ENCODE peak calls at places on chromosome 21, in ten cellular contexts. One of them, this sample, is unnamed.

GRCh38 chr21:37358392-37358791 is 8.2 kb upstream of the DYRK1A start:
- DNase-seq in A549: no peak
- DNase-seq in activated CD8-positive, alpha-beta T cell treated with anti-CD3 and anti-CD28 coated beads for 36 hours: no peak
- DNase-seq in prostate gland: no peak
- DNase-seq in lower lobe of right lung: no peak
- DNase-seq in body of pancreas: no peak
- DNase-seq in H1: no peak
- DNase-seq in CD14-positive monocyte: no peak
- DNase-seq in cardiac fibroblast: peak
- DNase-seq in omental fat pad: no peak
- DNase-seq in this sample: no peak

GRCh38 chr21:44780140-44780508 is 21.5 kb downstream of the UBE2G2 start:
- DNase-seq in CD14-positive monocyte: no peak
- DNase-seq in prostate gland: no peak
- DNase-seq in omental fat pad: no peak
- DNase-seq in cardiac fibroblast: no peak
- DNase-seq in A549: no peak
- DNase-seq in lower lobe of right lung: no peak
- DNase-seq in H1: no peak
- DNase-seq in body of pancreas: no peak
- DNase-seq in activated CD8-positive, alpha-beta T cell treated with anti-CD3 and anti-CD28 coated beads for 36 hours: no peak
- DNase-seq in this sample: no peak

GRCh38 chr21:14589855-14590563 is 43.9 kb upstream of the SAMSN1 start:
- DNase-seq in CD14-positive monocyte: no peak
- DNase-seq in cardiac fibroblast: no peak
- DNase-seq in A549: no peak
- DNase-seq in lower lobe of right lung: no peak
- DNase-seq in H1: no peak
- DNase-seq in body of pancreas: no peak
- DNase-seq in prostate gland: no peak
- DNase-seq in omental fat pad: no peak
- DNase-seq in activated CD8-positive, alpha-beta T cell treated with anti-CD3 and anti-CD28 coated beads for 36 hours: no peak
- DNase-seq in this sample: no peak

GRCh38 chr21:25369524-25370300 is 237.6 kb downstream of the MRPL39 start:
- DNase-seq in body of pancreas: peak
- DNase-seq in lower lobe of right lung: no peak
- DNase-seq in activated CD8-positive, alpha-beta T cell treated with anti-CD3 and anti-CD28 coated beads for 36 hours: no peak
- DNase-seq in omental fat pad: no peak
- DNase-seq in A549: no peak
- DNase-seq in CD14-positive monocyte: no peak
- DNase-seq in H1: no peak
- DNase-seq in prostate gland: no peak
- DNase-seq in cardiac fibroblast: peak
- DNase-seq in this sample: no peak

GRCh38 chr21:15669247-15669646 is 60.5 kb upstream of the USP25 start:
- DNase-seq in H1: no peak
- DNase-seq in cardiac fibroblast: peak
- DNase-seq in A549: no peak
- DNase-seq in omental fat pad: no peak
- DNase-seq in CD14-positive monocyte: no peak
- DNase-seq in activated CD8-positive, alpha-beta T cell treated with anti-CD3 and anti-CD28 coated beads for 36 hours: no peak
- DNase-seq in prostate gland: no peak
- DNase-seq in body of pancreas: no peak
- DNase-seq in lower lobe of right lung: no peak
- DNase-seq in this sample: no peak

GRCh38 chr21:29704719-29705118 is 235.1 kb downstream of the GRIK1 start:
- DNase-seq in cardiac fibroblast: peak
- DNase-seq in CD14-positive monocyte: no peak
- DNase-seq in lower lobe of right lung: no peak
- DNase-seq in activated CD8-positive, alpha-beta T cell treated with anti-CD3 and anti-CD28 coated beads for 36 hours: no peak
- DNase-seq in omental fat pad: no peak
- DNase-seq in body of pancreas: no peak
- DNase-seq in prostate gland: no peak
- DNase-seq in H1: no peak
- DNase-seq in A549: no peak
- DNase-seq in this sample: no peak

GRCh38 chr21:45468971-45469272 is 64.0 kb downstream of the COL18A1 start:
- DNase-seq in omental fat pad: no peak
- DNase-seq in body of pancreas: no peak
- DNase-seq in prostate gland: no peak
- DNase-seq in H1: no peak
- DNase-seq in A549: no peak
- DNase-seq in activated CD8-positive, alpha-beta T cell treated with anti-CD3 and anti-CD28 coated beads for 36 hours: no peak
- DNase-seq in CD14-positive monocyte: peak
- DNase-seq in cardiac fibroblast: no peak
- DNase-seq in lower lobe of right lung: peak
- DNase-seq in this sample: no peak

GRCh38 chr21:14685568-14685967 is 139.5 kb upstream of the SAMSN1 start:
- DNase-seq in lower lobe of right lung: no peak
- DNase-seq in body of pancreas: peak
- DNase-seq in cardiac fibroblast: no peak
- DNase-seq in omental fat pad: no peak
- DNase-seq in A549: no peak
- DNase-seq in activated CD8-positive, alpha-beta T cell treated with anti-CD3 and anti-CD28 coated beads for 36 hours: no peak
- DNase-seq in prostate gland: no peak
- DNase-seq in CD14-positive monocyte: no peak
- DNase-seq in H1: no peak
- DNase-seq in this sample: no peak

DNA sequence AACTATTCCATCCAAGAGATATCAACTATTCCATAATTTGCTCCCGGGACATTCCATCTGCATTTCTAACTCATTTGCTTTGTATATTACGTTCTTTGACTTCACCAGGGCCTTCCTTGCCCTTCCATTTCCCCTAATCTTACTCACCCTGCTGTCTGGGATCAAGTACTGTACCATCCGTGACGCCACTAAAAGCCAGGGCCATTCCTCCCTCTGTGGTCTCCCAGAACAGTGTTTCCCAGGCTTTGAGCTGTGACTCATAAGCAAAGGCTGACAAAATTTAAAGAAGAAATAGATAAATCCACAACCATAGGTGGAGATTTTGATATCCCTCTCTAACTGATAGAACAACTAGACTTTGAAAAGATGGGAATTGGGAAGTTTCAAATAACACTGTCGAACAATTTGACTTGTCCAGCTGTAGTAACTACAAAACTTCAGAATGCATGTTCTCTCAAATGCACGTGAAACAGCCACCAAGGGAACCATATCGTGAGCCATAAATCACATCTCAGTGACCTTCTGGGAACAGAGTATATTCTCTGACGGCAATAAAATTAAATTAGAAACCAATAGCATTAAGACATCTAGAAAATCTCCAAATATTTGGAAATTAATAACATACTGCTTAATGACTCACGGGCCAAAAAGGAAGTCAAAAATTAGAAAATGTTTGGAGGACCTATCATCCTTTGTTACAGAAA is 501.0 kb downstream of the SETD4 start:
- DNase-seq in A549: no peak
- DNase-seq in activated CD8-positive, alpha-beta T cell treated with anti-CD3 and anti-CD28 coated beads for 36 hours: no peak
- DNase-seq in omental fat pad: no peak
- DNase-seq in lower lobe of right lung: no peak
- DNase-seq in CD14-positive monocyte: no peak
- DNase-seq in cardiac fibroblast: peak
- DNase-seq in prostate gland: no peak
- DNase-seq in body of pancreas: peak
- DNase-seq in H1: no peak
- DNase-seq in this sample: no peak
- TF ChIP-seq CTCF in A549: no peak
- TF ChIP-seq CTCF in activated CD8-positive, alpha-beta T cell treated with anti-CD3 and anti-CD28 coated beads for 36 hours: no peak
- TF ChIP-seq CTCF in omental fat pad: no peak
- TF ChIP-seq CTCF in lower lobe of right lung: no peak
- TF ChIP-seq CTCF in CD14-positive monocyte: no peak
- TF ChIP-seq CTCF in cardiac fibroblast: peak
- TF ChIP-seq CTCF in prostate gland: no peak
- TF ChIP-seq CTCF in body of pancreas: no peak
- TF ChIP-seq CTCF in H1: no peak
- TF ChIP-seq CTCF in this sample: no peak

DNA sequence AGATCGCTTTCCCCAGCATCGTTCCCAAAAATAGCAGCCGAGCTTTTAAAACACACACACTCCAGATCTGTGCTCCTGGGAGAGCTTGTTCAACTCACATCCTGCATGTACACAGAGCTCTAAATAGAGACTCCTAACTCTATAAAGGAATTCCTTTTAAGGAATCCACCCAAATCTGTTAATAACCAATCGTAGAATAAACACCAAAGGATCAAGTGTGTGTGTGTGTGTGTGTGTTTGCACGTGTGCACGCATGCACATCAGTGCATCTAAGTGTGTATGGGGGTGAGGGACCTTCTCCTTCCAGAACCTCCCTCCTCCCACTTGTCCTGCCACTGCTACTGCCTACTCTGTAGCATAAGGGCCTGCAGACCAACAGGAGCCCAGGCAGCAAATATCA is 58.4 kb downstream of the PSMG1 start:
- DNase-seq in omental fat pad: no peak
- DNase-seq in body of pancreas: no peak
- DNase-seq in H1: no peak
- DNase-seq in lower lobe of right lung: no peak
- DNase-seq in A549: no peak
- DNase-seq in activated CD8-positive, alpha-beta T cell treated with anti-CD3 and anti-CD28 coated beads for 36 hours: no peak
- DNase-seq in prostate gland: no peak
- DNase-seq in cardiac fibroblast: no peak
- DNase-seq in CD14-positive monocyte: no peak
- DNase-seq in this sample: no peak
- TF ChIP-seq CTCF in omental fat pad: no peak
- TF ChIP-seq CTCF in body of pancreas: no peak
- TF ChIP-seq CTCF in H1: no peak
- TF ChIP-seq CTCF in lower lobe of right lung: no peak
- TF ChIP-seq CTCF in A549: no peak
- TF ChIP-seq CTCF in activated CD8-positive, alpha-beta T cell treated with anti-CD3 and anti-CD28 coated beads for 36 hours: no peak
- TF ChIP-seq CTCF in prostate gland: no peak
- TF ChIP-seq CTCF in cardiac fibroblast: no peak
- TF ChIP-seq CTCF in CD14-positive monocyte: no peak
- TF ChIP-seq CTCF in this sample: no peak

DNA sequence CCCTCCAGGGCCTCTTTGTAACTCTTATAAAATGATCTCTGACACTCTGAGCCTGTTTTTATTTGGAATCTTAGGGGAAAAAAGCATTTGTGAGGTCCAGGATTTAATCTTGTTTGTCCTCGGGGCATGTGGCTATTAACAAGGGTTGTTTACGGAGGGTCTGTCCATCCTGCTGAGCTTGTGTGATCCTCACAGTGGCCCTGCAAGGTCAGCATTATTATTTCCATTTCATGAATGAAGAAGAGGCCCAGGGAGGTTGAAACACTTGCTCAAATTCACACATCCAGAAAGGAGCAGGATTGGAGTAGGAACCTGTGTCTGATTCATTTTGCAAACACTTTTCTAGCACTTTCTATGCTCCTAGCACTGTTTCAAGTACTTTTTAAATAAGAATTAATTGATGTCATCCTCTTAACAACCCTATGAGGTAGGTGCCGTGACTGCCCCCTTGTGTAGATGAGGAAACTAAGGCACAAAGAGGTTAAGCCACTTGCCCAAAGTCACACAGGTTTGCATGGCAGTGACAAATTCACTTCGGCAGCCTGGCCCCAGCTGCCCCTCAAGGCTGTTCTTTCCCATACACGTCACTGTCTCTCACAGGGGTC is 178.9 kb downstream of the MIS18A start:
- DNase-seq in prostate gland: no peak
- DNase-seq in lower lobe of right lung: no peak
- DNase-seq in H1: peak
- DNase-seq in omental fat pad: no peak
- DNase-seq in activated CD8-positive, alpha-beta T cell treated with anti-CD3 and anti-CD28 coated beads for 36 hours: peak
- DNase-seq in A549: peak
- DNase-seq in body of pancreas: no peak
- DNase-seq in CD14-positive monocyte: no peak
- DNase-seq in cardiac fibroblast: no peak
- DNase-seq in this sample: no peak
- TF ChIP-seq CTCF in prostate gland: no peak
- TF ChIP-seq CTCF in lower lobe of right lung: no peak
- TF ChIP-seq CTCF in H1: peak
- TF ChIP-seq CTCF in omental fat pad: no peak
- TF ChIP-seq CTCF in activated CD8-positive, alpha-beta T cell treated with anti-CD3 and anti-CD28 coated beads for 36 hours: no peak
- TF ChIP-seq CTCF in A549: no peak
- TF ChIP-seq CTCF in body of pancreas: no peak
- TF ChIP-seq CTCF in CD14-positive monocyte: no peak
- TF ChIP-seq CTCF in cardiac fibroblast: no peak
- TF ChIP-seq CTCF in this sample: peak

GRCh38 chr21:41958886-41959563 is 5.2 kb upstream of the C2CD2 start:
- DNase-seq in prostate gland: no peak
- DNase-seq in H1: no peak
- DNase-seq in A549: no peak
- DNase-seq in CD14-positive monocyte: no peak
- DNase-seq in activated CD8-positive, alpha-beta T cell treated with anti-CD3 and anti-CD28 coated beads for 36 hours: no peak
- DNase-seq in omental fat pad: no peak
- DNase-seq in lower lobe of right lung: no peak
- DNase-seq in cardiac fibroblast: peak
- DNase-seq in body of pancreas: no peak
- DNase-seq in this sample: no peak

GRCh38 chr21:41955516-41955915 is 1.7 kb upstream of the C2CD2 start:
- DNase-seq in CD14-positive monocyte: no peak
- DNase-seq in lower lobe of right lung: no peak
- DNase-seq in omental fat pad: no peak
- DNase-seq in body of pancreas: no peak
- DNase-seq in cardiac fibroblast: no peak
- DNase-seq in activated CD8-positive, alpha-beta T cell treated with anti-CD3 and anti-CD28 coated beads for 36 hours: no peak
- DNase-seq in H1: no peak
- DNase-seq in prostate gland: no peak
- DNase-seq in A549: no peak
- DNase-seq in this sample: no peak

GRCh38 chr21:41960386-41960785 is 6.6 kb upstream of the C2CD2 start:
- DNase-seq in omental fat pad: no peak
- DNase-seq in prostate gland: no peak
- DNase-seq in body of pancreas: no peak
- DNase-seq in activated CD8-positive, alpha-beta T cell treated with anti-CD3 and anti-CD28 coated beads for 36 hours: no peak
- DNase-seq in lower lobe of right lung: no peak
- DNase-seq in H1: no peak
- DNase-seq in A549: no peak
- DNase-seq in cardiac fibroblast: no peak
- DNase-seq in CD14-positive monocyte: no peak
- DNase-seq in this sample: no peak

GRCh38 chr21:41956926-41957729 is 3.3 kb upstream of the C2CD2 start:
- DNase-seq in CD14-positive monocyte: no peak
- DNase-seq in H1: no peak
- DNase-seq in A549: peak
- DNase-seq in cardiac fibroblast: peak
- DNase-seq in activated CD8-positive, alpha-beta T cell treated with anti-CD3 and anti-CD28 coated beads for 36 hours: no peak
- DNase-seq in omental fat pad: no peak
- DNase-seq in prostate gland: no peak
- DNase-seq in body of pancreas: peak
- DNase-seq in lower lobe of right lung: no peak
- DNase-seq in this sample: no peak

DNA sequence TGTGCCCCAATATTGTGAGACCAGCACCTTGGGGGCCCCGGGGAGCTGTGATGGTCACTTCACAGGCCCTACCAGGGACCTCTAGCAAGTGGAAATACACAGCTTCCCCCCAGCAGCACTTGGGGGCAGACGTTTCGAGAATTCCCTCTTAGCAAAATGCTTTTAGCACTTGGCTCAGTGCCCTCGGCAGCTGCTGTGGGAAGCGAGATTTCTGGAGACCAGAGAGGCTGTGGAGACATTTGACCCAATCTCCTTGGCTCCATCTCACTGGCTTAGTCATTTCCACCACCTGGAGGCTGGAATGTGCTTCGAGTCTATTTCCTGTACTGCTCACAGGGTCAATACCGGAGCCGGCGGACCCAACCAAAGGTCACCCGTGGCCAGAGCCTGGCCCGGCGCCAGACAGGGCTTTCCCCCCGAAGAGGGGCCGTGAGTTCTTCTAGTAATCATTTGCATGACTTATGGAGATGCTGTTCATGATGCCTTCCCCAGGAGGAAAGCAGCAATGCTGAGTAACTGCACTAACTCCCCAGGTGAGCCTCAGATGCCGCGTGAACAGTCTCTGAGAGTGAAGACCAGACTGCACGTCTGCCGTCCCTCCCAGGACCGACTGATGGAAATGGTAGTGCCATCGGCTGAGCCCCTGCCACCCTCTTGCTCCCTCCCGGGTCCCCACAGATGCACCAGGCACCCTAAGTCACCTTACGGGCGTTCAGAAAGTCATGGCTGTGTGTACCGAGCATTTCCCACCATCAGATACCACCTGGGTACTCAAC is 4.4 kb upstream of the C2CD2 start:
- DNase-seq in CD14-positive monocyte: no peak
- DNase-seq in body of pancreas: peak
- DNase-seq in H1: no peak
- DNase-seq in A549: peak
- DNase-seq in cardiac fibroblast: peak
- DNase-seq in omental fat pad: peak
- DNase-seq in lower lobe of right lung: no peak
- DNase-seq in activated CD8-positive, alpha-beta T cell treated with anti-CD3 and anti-CD28 coated beads for 36 hours: no peak
- DNase-seq in prostate gland: no peak
- DNase-seq in this sample: no peak
- TF ChIP-seq CTCF in CD14-positive monocyte: no peak
- TF ChIP-seq CTCF in body of pancreas: no peak
- TF ChIP-seq CTCF in H1: no peak
- TF ChIP-seq CTCF in A549: peak
- TF ChIP-seq CTCF in cardiac fibroblast: peak
- TF ChIP-seq CTCF in omental fat pad: no peak
- TF ChIP-seq CTCF in lower lobe of right lung: no peak
- TF ChIP-seq CTCF in activated CD8-positive, alpha-beta T cell treated with anti-CD3 and anti-CD28 coated beads for 36 hours: no peak
- TF ChIP-seq CTCF in prostate gland: no peak
- TF ChIP-seq CTCF in this sample: peak

This sample was measured in D721Med.